ENCODE peak calls at places on chromosomes 12 and 14, in five cellular contexts. Y, M, U, C and S are unnamed samples. For H3K9me3, the result is how much of the 10 kb centered on the place peaks cover.

GRCh38 chr14:79011091-79011919 is 841.1 kb downstream of the NRXN3 start:
- DNase-seq in M (no peak), Y (peak), C (no peak), U (no peak), S (peak)

GRCh38 chr12:49671051-49671765 is 36.0 kb downstream of the FMNL3 start:
- DNase-seq in M (no peak), Y (peak), C (no peak), U (peak), S (no peak)

GRCh38 chr14:76784881-76785280 is 23.6 kb downstream of the VASH1 start:
- DNase-seq in M (peak), C (peak), Y (peak), U (peak), S (peak)

GRCh38 chr12:32305163-32305562 is 94.2 kb upstream of the FGD4 start:
- DNase-seq in Y (peak), U (no peak), C (no peak), M (no peak), S (peak)

GRCh38 chr14:104104006-104104901 is 18.8 kb downstream of the ASPG start:
- DNase-seq in Y (no peak), C (peak), M (no peak), U (no peak), S (no peak)

GRCh38 chr12:90953956-90954421 is 987 bp downstream of the CCER1 start:
- DNase-seq in U (no peak), M (peak), C (no peak), Y (no peak), S (peak)

GRCh38 chr12:117347588-117347987 is 13.8 kb downstream of the NOS1 start:
- DNase-seq in M (no peak), Y (no peak), C (no peak), U (no peak), S (no peak)

GRCh38 chr14:101908795-101909194 is 55.6 kb upstream of the DYNC1H1 start:
- DNase-seq in C (no peak), U (no peak), M (no peak), Y (no peak), S (no peak)

GRCh38 chr14:58770501-58770982 is 132.8 kb downstream of the DACT1 start:
- DNase-seq in C (no peak), U (no peak), Y (peak), M (no peak), S (no peak)

GRCh38 chr14:93729993-93730392 is 58.3 kb downstream of the PRIMA1 start:
- DNase-seq in C (no peak), Y (no peak), M (no peak), U (no peak), S (no peak)

GRCh38 chr14:85165091-85165490 is 364.9 kb upstream of the FLRT2 start:
- DNase-seq in Y (no peak), M (no peak), U (no peak), C (no peak), S (no peak)

GRCh38 chr12:52673713-52674415 is 6.3 kb downstream of the KRT1 start:
- DNase-seq in C (no peak), U (no peak), Y (no peak), M (no peak), S (no peak)

GRCh38 chr12:93016752-93017350 is 87.8 kb upstream of the EEA1 start:
- DNase-seq in U (no peak), C (no peak), M (no peak), Y (no peak), S (peak)

GRCh38 chr14:89420502-89420901 is 3.5 kb upstream of the FOXN3 start:
- DNase-seq in Y (peak), M (no peak), U (no peak), C (no peak), S (peak)

GRCh38 chr12:102504871-102505270 is 24.5 kb upstream of the IGF1 start:
- DNase-seq in U (no peak), M (no peak), C (no peak), Y (no peak), S (no peak)

GRCh38 chr12:124913474-124914391 is 717 bp downstream of the UBC start:
- DNase-seq in U (peak), C (peak), M (peak), Y (peak), S (peak)

GRCh38 chr12:85029456-85029855 is 6.6 kb downstream of the TSPAN19 start:
- DNase-seq in Y (no peak), M (no peak), U (no peak), C (no peak), S (peak)

GRCh38 chr12:9340422-9341259 is 132.4 kb upstream of the PZP start:
- DNase-seq in C (no peak), Y (no peak), U (no peak), M (no peak), S (no peak)

GRCh38 chr12:49334681-49335080 is 2.3 kb downstream of the C1QL4 start:
- DNase-seq in Y (no peak), U (no peak), M (no peak), C (no peak), S (no peak)

GRCh38 chr14:98168196-98168985 is 1103.6 kb downstream of the BCL11B start:
- DNase-seq in Y (no peak), M (no peak), U (no peak), C (no peak), S (no peak)

GRCh38 chr14:90675399-90675798 is 140.8 kb downstream of the TTC7B start:
- DNase-seq in Y (no peak), U (no peak), M (no peak), C (no peak), S (no peak)

GRCh38 chr14:73460691-73461127 is 2.4 kb upstream of the NUMB start:
- DNase-seq in U (no peak), Y (peak), M (no peak), C (no peak), S (no peak)

GRCh38 chr14:80629606-80630005 is 311.9 kb downstream of the CEP128 start:
- DNase-seq in C (no peak), U (no peak), Y (no peak), M (no peak), S (no peak)

GRCh38 chr12:124544311-124544970 is 23.0 kb downstream of the NCOR2 start:
- DNase-seq in C (no peak), Y (no peak), U (no peak), M (no peak), S (no peak)

GRCh38 chr12:6950944-6951540 is at the start of gene PTPN6:
- DNase-seq in C (peak), U (no peak), Y (peak), M (peak), S (no peak)

GRCh38 chr12:27163048-27163715 is 80.8 kb upstream of the C12orf71 start:
- DNase-seq in Y (no peak), U (no peak), M (no peak), C (no peak), S (no peak)

GRCh38 chr14:37903561-37904191 is 304.0 kb upstream of the SSTR1 start:
- DNase-seq in C (no peak), Y (peak), U (no peak), M (no peak), S (peak)

DNA sequence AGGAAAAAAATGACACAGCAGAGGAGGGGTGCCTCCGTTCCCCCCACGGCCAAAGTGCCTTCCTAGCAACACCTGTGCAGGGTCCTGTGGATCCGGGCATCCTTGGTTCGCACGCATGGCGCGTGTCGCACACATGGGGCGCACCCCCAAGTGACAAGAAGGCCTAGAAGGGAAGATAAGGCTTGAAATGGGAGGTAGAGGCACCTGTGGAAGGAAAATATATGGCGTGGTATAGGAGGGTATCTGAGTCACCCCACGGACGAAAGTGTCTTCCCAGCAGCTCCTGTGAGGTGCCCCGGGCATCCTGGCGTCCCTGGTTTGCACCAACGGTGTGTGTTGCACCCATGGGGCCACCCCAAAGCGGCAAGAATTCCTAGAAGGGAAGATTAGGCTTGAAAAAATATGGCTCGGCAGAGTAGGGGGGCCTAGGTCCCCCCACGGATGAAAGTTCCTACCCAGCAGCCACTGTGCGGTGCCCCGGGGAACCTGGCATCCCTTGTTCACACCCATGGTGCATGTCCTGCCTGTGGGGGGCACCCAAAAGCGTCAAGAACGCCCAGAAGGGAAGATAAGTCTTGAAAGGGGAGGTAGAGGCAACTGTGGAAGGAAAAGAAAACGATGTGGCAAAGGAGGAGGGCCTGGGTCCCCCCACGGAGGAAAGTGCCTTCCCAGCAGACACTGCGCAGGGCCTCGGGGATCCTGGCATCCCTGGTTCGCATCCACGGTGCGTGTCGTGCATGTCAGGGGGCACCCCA is 280.0 kb downstream of the ALG10 start:
- DNase-seq in Y (no peak), U (no peak), C (no peak), M (no peak), S (no peak)
- H3K9me3 ChIP-seq in Y (half or more), U (under half), C (under half), M (under half), S (under half)

DNA sequence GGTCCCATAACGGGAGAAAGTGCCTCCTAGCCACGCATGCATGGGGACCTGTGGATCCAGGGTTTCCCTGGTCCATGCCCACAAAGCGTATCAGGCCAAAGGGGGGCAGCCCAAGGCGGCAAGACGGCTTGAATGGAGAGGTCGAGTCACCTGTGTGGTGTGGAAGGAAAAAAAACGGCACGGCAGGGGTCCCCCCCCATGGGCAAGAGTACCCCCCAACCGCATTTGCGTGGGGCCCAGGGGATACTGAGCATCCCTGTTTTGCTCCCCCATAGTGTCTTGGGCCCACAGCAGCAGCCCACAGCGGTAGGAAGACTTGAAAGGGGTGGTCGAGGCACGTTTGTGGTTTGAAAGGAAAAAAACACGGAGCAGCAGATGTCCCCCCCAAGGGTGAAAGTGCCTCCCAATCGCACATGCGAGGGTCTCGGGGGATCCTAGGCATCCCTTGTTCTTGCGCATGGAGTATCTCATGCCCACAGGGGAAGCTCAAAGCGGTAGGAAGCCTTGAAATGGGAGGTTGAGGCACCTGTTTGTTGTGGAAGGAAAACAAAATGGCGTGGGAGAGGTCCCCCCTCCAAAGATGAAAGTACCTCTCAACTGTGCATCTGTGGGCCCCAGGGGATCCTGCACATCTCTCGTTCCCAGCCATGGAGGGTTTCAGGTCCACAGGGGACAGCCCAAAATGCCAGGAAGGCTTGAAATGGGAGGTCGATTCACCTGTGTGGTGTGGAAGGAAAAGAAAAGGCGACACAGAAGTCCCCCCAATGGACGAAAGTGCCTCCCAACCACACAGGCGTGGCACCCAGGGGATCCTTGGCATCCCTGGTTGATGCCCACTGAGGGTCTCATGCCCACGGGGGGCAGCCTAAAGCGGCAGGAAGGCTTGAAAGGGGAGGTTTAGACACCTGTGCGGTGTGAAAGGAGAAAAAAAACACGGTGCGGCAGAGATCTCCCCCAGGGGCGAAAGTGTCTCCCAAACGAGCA is 577.5 kb downstream of the ALG10 start:
- DNase-seq in M (peak), U (no peak), Y (no peak), C (no peak), S (no peak)
- H3K9me3 ChIP-seq in M (under half), U (under half), Y (half or more), C (half or more), S (half or more)

GRCh38 chr14:105849933-105850626 is 323.7 kb downstream of the TMEM121 start:
- DNase-seq in C (no peak), M (no peak), U (no peak), Y (no peak), S (no peak)
- H3K9me3 ChIP-seq in C (under half), M (under half), U (under half), Y (under half), S (under half)

GRCh38 chr12:132953163-132953425 is 3.0 kb downstream of the ZNF605 start:
- DNase-seq in C (no peak), Y (no peak), M (no peak), U (no peak), S (no peak)
- H3K9me3 ChIP-seq in C (half or more), Y (half or more), M (under half), U (under half), S (half or more)

GRCh38 chr14:69943084-69943797 is 64.0 kb downstream of the SMOC1 start:
- DNase-seq in Y (no peak), C (no peak), M (no peak), U (no peak), S (peak)
- H3K9me3 ChIP-seq in Y (under half), C (under half), M (under half), U (under half), S (under half)